ENCODE peak calls at places on chromosomes 16 and 17, in eight cellular contexts. H, M, X, O, V, K, Z and A are unnamed samples.

GRCh38 chr17:3983945-3984484 is 19.8 kb upstream of the ATP2A3 start:
- DNase-seq in M (peak; percentile 46), O (peak; percentile 55), H (no peak), X (no peak), V (no peak), K (peak; percentile 94), Z (peak; percentile 71), A (peak; percentile 19)

GRCh38 chr17:78734841-78735641 is 47.0 kb downstream of the CYTH1 start:
- DNase-seq in Z (no peak), V (no peak), H (no peak), M (no peak), O (no peak), X (no peak), K (no peak), A (no peak)

GRCh38 chr17:74836691-74837467 is 22.8 kb downstream of the GRIN2C start:
- DNase-seq in M (no peak), K (no peak), H (no peak), X (no peak), Z (no peak), O (no peak), V (no peak), A (no peak)

GRCh38 chr17:73280191-73280590 is 18.5 kb upstream of the CPSF4L start:
- DNase-seq in O (no peak), M (no peak), X (no peak), K (no peak), Z (no peak), V (no peak), H (no peak), A (no peak)

GRCh38 chr16:57720142-57720575 is 15.4 kb upstream of the KATNB1 start:
- DNase-seq in X (peak; percentile 79), O (peak; percentile 74), K (peak; percentile 59), M (peak; percentile 62), Z (peak; percentile 72), V (no peak), H (no peak), A (no peak)

GRCh38 chr17:62780951-62781350 is 27.2 kb downstream of the MARCHF10 start:
- DNase-seq in K (no peak), X (no peak), Z (peak; percentile 38), O (peak; percentile 43), M (no peak), H (no peak), V (no peak), A (no peak)

GRCh38 chr16:89924925-89925307 is 1.8 kb downstream of the TUBB3 start:
- DNase-seq in Z (peak; percentile 46), M (peak; percentile 37), O (peak; percentile 22), K (no peak), V (no peak), H (no peak), X (peak; percentile 48), A (no peak)

GRCh38 chr17:61463068-61463980 is 11.1 kb downstream of the TBX4 start:
- DNase-seq in Z (no peak), O (no peak), V (no peak), K (no peak), X (no peak), M (peak; percentile 67), H (no peak), A (no peak)

GRCh38 chr17:81509687-81510523 is 2.7 kb downstream of the ACTG1 start:
- DNase-seq in M (no peak), H (no peak), O (peak; percentile 44), Z (peak; percentile 29), X (peak; percentile 25), V (no peak), K (peak; percentile 57), A (no peak)

GRCh38 chr17:35548213-35548810 is 10.8 kb upstream of the SLFN12L start:
- DNase-seq in V (peak; percentile 46), O (no peak), X (no peak), H (no peak), Z (no peak), K (peak; percentile 19), M (no peak), A (no peak)

GRCh38 chr17:70775667-70776066 is 606.3 kb downstream of the KCNJ2 start:
- DNase-seq in H (no peak), M (no peak), X (no peak), K (peak; percentile 10), O (no peak), Z (peak; percentile 8), V (no peak), A (no peak)

GRCh38 chr16:30896203-30896889 is at the start of gene CTF1:
- DNase-seq in Z (peak; percentile 82), O (peak; percentile 85), H (no peak), V (peak; percentile 82), M (peak; percentile 85), X (peak; percentile 92), K (no peak), A (peak; percentile 80)

GRCh38 chr17:46742539-46743270 is 75.8 kb downstream of the WNT3 start:
- DNase-seq in O (peak; percentile 98), X (peak; percentile 88), K (peak; percentile 82), V (peak; percentile 41), M (no peak), H (no peak), Z (peak; percentile 97), A (peak; percentile 86)

GRCh38 chr16:68328151-68328859 is 17.5 kb downstream of the PRMT7 start:
- DNase-seq in O (peak; percentile 93), M (peak; percentile 96), K (peak; percentile 60), Z (peak; percentile 88), V (peak; percentile 73), H (peak; percentile 47), X (peak; percentile 89), A (peak; percentile 37)

GRCh38 chr17:41672153-41672552 is 16.5 kb upstream of the EIF1 start:
- DNase-seq in Z (no peak), H (no peak), K (no peak), X (no peak), M (no peak), V (no peak), O (no peak), A (no peak)

GRCh38 chr17:16939606-16940115 is 32.3 kb downstream of the TNFRSF13B start:
- DNase-seq in X (no peak), O (no peak), K (no peak), H (no peak), Z (no peak), M (no peak), V (no peak), A (no peak)

GRCh38 chr17:36972186-36972686 is 23.5 kb downstream of the AATF start:
- DNase-seq in X (peak; percentile 91), K (no peak), H (no peak), O (no peak), Z (peak; percentile 74), M (no peak), V (no peak), A (no peak)

GRCh38 chr17:74738051-74738996 is 1.3 kb downstream of the RAB37 start:
- DNase-seq in Z (no peak), H (no peak), X (no peak), O (no peak), K (peak; percentile 87), M (no peak), V (no peak), A (no peak)

GRCh38 chr16:84720180-84720579 is 20.4 kb downstream of the USP10 start:
- DNase-seq in M (no peak), O (peak; percentile 78), Z (no peak), H (no peak), X (no peak), K (no peak), V (no peak), A (no peak)

GRCh38 chr16:62256406-62256805 is 220.2 kb upstream of the CDH8 start:
- DNase-seq in X (peak; percentile 45), K (no peak), O (peak; percentile 2), M (peak; percentile 67), H (no peak), Z (peak; percentile 6), V (no peak), A (no peak)

GRCh38 chr16:75491876-75492275 is 3.4 kb downstream of the CHST6 start:
- DNase-seq in K (no peak), X (no peak), H (peak; percentile 57), M (peak; percentile 57), Z (peak; percentile 52), O (peak; percentile 28), V (no peak), A (no peak)

GRCh38 chr16:54933281-54934150 is 2.9 kb downstream of the IRX5 start:
- DNase-seq in X (no peak), M (peak; percentile 41), V (no peak), Z (peak; percentile 4), K (no peak), O (peak; percentile 52), H (no peak), A (no peak)

GRCh38 chr17:55435408-55435807 is 13.8 kb upstream of the MMD start:
- DNase-seq in Z (no peak), V (no peak), H (no peak), K (peak; percentile 10), M (no peak), O (no peak), X (no peak), A (no peak)

GRCh38 chr16:87321336-87322107 is 4.3 kb upstream of the C16orf95 start:
- DNase-seq in M (no peak), V (no peak), O (no peak), X (no peak), H (no peak), K (no peak), Z (no peak), A (no peak)

GRCh38 chr17:954431-955164 is 25.0 kb downstream of the NXN start:
- DNase-seq in O (no peak), X (peak; percentile 17), H (no peak), K (no peak), M (peak; percentile 55), Z (peak; percentile 56), V (no peak), A (no peak)